ENCODE peak calls at places on chromosomes 1 and 21, in ten cellular contexts. Y is upper lobe of left lung; U is CD8-positive, alpha-beta T cell; P is HCT116; J is CD4-positive, alpha-beta T cell; N is left lung; R is pancreas; Q is body of pancreas; L is IMR-90; A is RWPE2. X is an unnamed sample.
A peak's percentile ranks its signal among the peaks of the same experiment; 100 is the strongest.

GRCh38 chr1:156464335-156464734 is 36.2 kb downstream of the MEF2D start:
- ATAC-seq in Y (no peak), U (no peak), P (no peak), J (no peak), N (no peak), R (no peak), Q (no peak), L (no peak), A (no peak), X (peak; percentile 1)

GRCh38 chr1:110370827-110371226 is 20.0 kb downstream of the SLC16A4 start:
- ATAC-seq in Y (no peak), U (no peak), P (peak; percentile 52), J (no peak), N (peak; percentile 57), R (peak; percentile 58), Q (no peak), L (peak; percentile 93), A (peak; percentile 97), X (no peak)

GRCh38 chr21:33360871-33361602 is 36.3 kb downstream of the IFNAR1 start:
- ATAC-seq in Y (peak; percentile 82), U (peak; percentile 69), P (peak; percentile 98), J (peak; percentile 68), N (peak; percentile 94), R (peak; percentile 92), Q (peak; percentile 89), L (peak; percentile 74), A (peak; percentile 77), X (peak; percentile 79)

GRCh38 chr21:27817902-27818623 is 851.2 kb upstream of the ADAMTS5 start:
- ATAC-seq in Y (no peak), U (no peak), P (no peak), J (no peak), N (peak; percentile 32), R (no peak), Q (no peak), L (no peak), A (no peak), X (no peak)

GRCh38 chr1:180899262-180899661 is 13.4 kb upstream of the KIAA1614 start:
- ATAC-seq in Y (no peak), U (no peak), P (no peak), J (no peak), N (no peak), R (no peak), Q (no peak), L (no peak), A (no peak), X (no peak)

GRCh38 chr21:44574457-44575306 is 1.2 kb downstream of the KRTAP10-4 start:
- ATAC-seq in Y (no peak), U (no peak), P (peak; percentile 73), J (no peak), N (no peak), R (no peak), Q (no peak), L (no peak), A (no peak), X (no peak)

GRCh38 chr1:166969074-166969677 is 6.2 kb downstream of the ILDR2 start:
- ATAC-seq in Y (no peak), U (peak; percentile 71), P (no peak), J (peak; percentile 77), N (no peak), R (no peak), Q (no peak), L (no peak), A (no peak), X (no peak)

GRCh38 chr1:243850013-243850367 is at the start of gene AKT3:
- ATAC-seq in Y (no peak), U (no peak), P (peak; percentile 89), J (no peak), N (no peak), R (peak; percentile 79), Q (peak; percentile 85), L (peak; percentile 86), A (no peak), X (peak; percentile 91)

GRCh38 chr21:41705546-41706262 is 61.1 kb downstream of the RIPK4 start:
- ATAC-seq in Y (no peak), U (no peak), P (no peak), J (no peak), N (no peak), R (no peak), Q (no peak), L (no peak), A (no peak), X (no peak)

GRCh38 chr1:184953600-184954219 is 20.6 kb downstream of the NIBAN1 start:
- ATAC-seq in Y (peak; percentile 19), U (peak; percentile 34), P (no peak), J (no peak), N (no peak), R (no peak), Q (no peak), L (peak; percentile 42), A (peak; percentile 85), X (no peak)

GRCh38 chr21:15793109-15793508 is 63.3 kb downstream of the USP25 start:
- ATAC-seq in Y (no peak), U (no peak), P (no peak), J (no peak), N (no peak), R (no peak), Q (no peak), L (no peak), A (no peak), X (no peak)

GRCh38 chr1:209705033-209705589 is 465 bp downstream of the HSD11B1 start:
- ATAC-seq in Y (peak; percentile 57), U (no peak), P (no peak), J (no peak), N (peak; percentile 33), R (peak; percentile 44), Q (peak; percentile 33), L (no peak), A (no peak), X (peak; percentile 41)

GRCh38 chr1:168736450-168736980 is 7.5 kb upstream of the DPT start:
- ATAC-seq in Y (no peak), U (no peak), P (no peak), J (no peak), N (no peak), R (no peak), Q (no peak), L (no peak), A (no peak), X (no peak)

GRCh38 chr1:222788328-222789156 is 26.3 kb upstream of the DISP1 start:
- ATAC-seq in Y (peak; percentile 58), U (no peak), P (no peak), J (no peak), N (no peak), R (no peak), Q (no peak), L (no peak), A (peak; percentile 23), X (no peak)

GRCh38 chr1:59391216-59392179 is 94.6 kb downstream of the FGGY start:
- ATAC-seq in Y (no peak), U (no peak), P (no peak), J (no peak), N (no peak), R (no peak), Q (no peak), L (no peak), A (no peak), X (no peak)
- H3K27ac ChIP-seq in Y (no peak overlapping the region), U (no peak overlapping the region), P (no peak overlapping the region), J (no peak overlapping the region), N (no peak overlapping the region), R (peak overlapping the region; percentile 84), Q (peak overlapping the region; percentile 92), L (no peak overlapping the region), A (no peak overlapping the region), X (peak overlapping the region; percentile 85)

GRCh38 chr1:79457825-79458224 is 451.3 kb upstream of the ADGRL4 start:
- ATAC-seq in Y (no peak), U (no peak), P (no peak), J (no peak), N (no peak), R (no peak), Q (no peak), L (no peak), A (no peak), X (no peak)

GRCh38 chr1:79460773-79461436 is 454.4 kb upstream of the ADGRL4 start:
- ATAC-seq in Y (no peak), U (no peak), P (no peak), J (no peak), N (no peak), R (no peak), Q (no peak), L (no peak), A (no peak), X (no peak)
- H3K27ac ChIP-seq in Y (no peak overlapping the region), U (no peak overlapping the region), P (no peak overlapping the region), J (no peak overlapping the region), N (no peak overlapping the region), R (no peak overlapping the region), Q (no peak overlapping the region), L (no peak overlapping the region), A (no peak overlapping the region), X (no peak overlapping the region)

DNA sequence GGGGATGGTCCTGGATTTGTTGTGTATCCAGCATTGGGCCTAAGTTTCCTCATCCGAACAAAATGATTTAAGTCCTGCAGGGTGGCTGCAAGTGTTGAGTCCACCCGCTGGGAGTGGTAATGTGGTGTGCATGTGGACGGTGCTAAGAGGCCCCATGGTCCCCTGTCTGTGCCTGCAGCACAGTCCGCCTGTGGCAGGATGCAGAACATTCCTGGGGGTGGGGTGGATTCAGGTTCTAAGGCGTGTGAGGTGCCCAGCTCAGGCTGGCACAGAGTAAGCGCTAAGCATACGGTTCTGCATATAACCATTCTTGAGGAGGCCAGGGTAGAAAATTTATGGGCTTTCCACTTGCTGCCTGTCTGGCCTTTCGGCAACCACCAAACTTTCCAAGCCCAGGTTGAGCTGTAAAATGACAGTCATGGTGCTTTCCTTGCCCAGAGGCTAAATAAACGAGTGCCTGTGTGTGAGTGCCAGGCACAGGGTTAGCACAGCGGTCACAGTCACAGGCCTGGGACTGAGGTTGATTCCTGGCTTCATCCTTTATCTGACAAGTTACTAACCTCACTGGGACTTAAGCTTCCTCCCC is 30.7 kb downstream of the SLC2A1 start:
- ATAC-seq in Y (no peak), U (no peak), P (no peak), J (no peak), N (no peak), R (no peak), Q (no peak), L (no peak), A (no peak), X (no peak)
- H3K27ac ChIP-seq in Y (no peak overlapping the region), U (no peak overlapping the region), P (peak overlapping the region; percentile 25), J (no peak overlapping the region), N (no peak overlapping the region), R (no peak overlapping the region), Q (no peak overlapping the region), L (no peak overlapping the region), A (peak overlapping the region; percentile 99), X (no peak overlapping the region)

GRCh38 chr1:175005085-175005783 is 5.5 kb downstream of the CACYBP start:
- ATAC-seq in Y (no peak), U (no peak), P (no peak), J (no peak), N (no peak), R (no peak), Q (no peak), L (no peak), A (no peak), X (no peak)

GRCh38 chr1:175015243-175015642 is 8.0 kb downstream of the MRPS14 start:
- ATAC-seq in Y (no peak), U (no peak), P (no peak), J (no peak), N (no peak), R (no peak), Q (no peak), L (peak; percentile 90), A (no peak), X (no peak)

GRCh38 chr1:175013445-175013844 is 9.8 kb downstream of the MRPS14 start:
- ATAC-seq in Y (no peak), U (no peak), P (no peak), J (no peak), N (no peak), R (no peak), Q (no peak), L (no peak), A (no peak), X (no peak)

GRCh38 chr1:175009532-175009931 is 9.8 kb downstream of the CACYBP start:
- ATAC-seq in Y (no peak), U (no peak), P (no peak), J (no peak), N (no peak), R (no peak), Q (no peak), L (no peak), A (no peak), X (no peak)
- H3K27ac ChIP-seq in Y (no peak overlapping the region), U (no peak overlapping the region), P (no peak overlapping the region), J (no peak overlapping the region), N (no peak overlapping the region), R (no peak overlapping the region), Q (no peak overlapping the region), L (no peak overlapping the region), A (no peak overlapping the region), X (no peak overlapping the region)

X was measured in gastroesophageal sphincter.